ENCODE peak calls at places on chromosomes 13 and 19, in seven cellular contexts. Z is ovary, K is mesothelial cell of epicardium, M is foreskin fibroblast, I is caudate nucleus, Y is NCI-H446, A is H9. X is an unnamed sample.

GRCh38 chr19:16518483-16519229 is 22.5 kb downstream of the C19orf44 start:
- DNase-seq in Z (no peak), K (no peak), Y (no peak), A (no peak), I (no peak), M (no peak), X (no peak)

GRCh38 chr13:28131646-28132045 is 6.7 kb upstream of the PAN3 start:
- DNase-seq in K (no peak), A (no peak), Y (no peak), Z (no peak), M (no peak), I (no peak), X (no peak)

GRCh38 chr13:20624213-20624612 is 57.3 kb downstream of the IFT88 start:
- DNase-seq in I (no peak), Y (no peak), K (no peak), A (no peak), M (no peak), Z (no peak), X (no peak)

GRCh38 chr13:30520571-30520970 is 54.8 kb upstream of the HMGB1 start:
- DNase-seq in Z (no peak), K (no peak), Y (no peak), I (no peak), A (no peak), M (peak; percentile 78), X (no peak)

GRCh38 chr19:34148672-34149185 is 23.6 kb upstream of the LSM14A start:
- DNase-seq in M (no peak), Z (no peak), Y (no peak), A (no peak), K (no peak), I (no peak), X (no peak)

GRCh38 chr19:52248256-52248655 is 21.1 kb upstream of the ZNF766 start:
- DNase-seq in Z (no peak), K (no peak), A (peak; percentile 62), Y (no peak), I (no peak), M (peak; percentile 64), X (no peak)

GRCh38 chr19:3033595-3034193 is 4.6 kb upstream of the TLE2 start:
- DNase-seq in K (no peak), Y (no peak), Z (no peak), M (no peak), I (no peak), A (no peak), X (no peak)

GRCh38 chr13:104098421-104098820 is 1032.2 kb upstream of the SLC10A2 start:
- DNase-seq in M (no peak), Y (no peak), K (no peak), A (no peak), Z (no peak), I (no peak), X (no peak)

GRCh38 chr19:38455031-38455430 is 21.5 kb downstream of the RYR1 start:
- DNase-seq in M (peak; percentile 25), A (no peak), K (no peak), Z (no peak), Y (no peak), I (no peak), X (no peak)

GRCh38 chr19:15977193-15977592 is 28.4 kb downstream of the OR10H4 start:
- DNase-seq in K (no peak), Y (no peak), I (no peak), Z (no peak), M (no peak), A (no peak), X (no peak)

GRCh38 chr13:27014406-27015359 is 156.9 kb downstream of the USP12 start:
- DNase-seq in Z (no peak), K (peak; percentile 34), A (peak; percentile 26), Y (no peak), I (no peak), M (no peak), X (no peak)

GRCh38 chr19:16423891-16424290 is 47.9 kb downstream of the EPS15L1 start:
- DNase-seq in I (no peak), K (no peak), A (no peak), M (no peak), Y (no peak), Z (no peak), X (no peak)

X was measured in ecto neural progenitor cell.